ENCODE peak calls at places on chromosomes 11 and 22, in four cellular contexts. O, L, M and I are unnamed samples.
A peak's percentile ranks its signal among the peaks of the same experiment; 100 is the strongest.

GRCh38 chr11:97087419-97087818 is 697.6 kb downstream of the JRKL start:
- DNase-seq in O (no peak), L (no peak), M (no peak), I (no peak)

GRCh38 chr11:70141490-70142014 is 61.5 kb upstream of the FADD start:
- DNase-seq in O (no peak), L (no peak), M (peak; percentile 56), I (no peak)

GRCh38 chr22:50714150-50714549 is 23.9 kb upstream of the ACR start:
- DNase-seq in O (no peak), L (no peak), M (no peak), I (no peak)

GRCh38 chr11:72116019-72116755 is 3.7 kb upstream of the ANAPC15 start:
- DNase-seq in O (no peak), L (no peak), M (no peak), I (no peak)

GRCh38 chr11:40328890-40329617 is 1130.4 kb downstream of the LRRC4C start:
- DNase-seq in O (no peak), L (peak; percentile 21), M (peak; percentile 7), I (no peak)

GRCh38 chr11:29527391-29527936 is 489.4 kb downstream of the KCNA4 start:
- DNase-seq in O (no peak), L (no peak), M (no peak), I (peak; percentile 19)

GRCh38 chr22:27718186-27719032 is 83.1 kb downstream of the MN1 start:
- DNase-seq in O (no peak), L (peak; percentile 57), M (peak; percentile 60), I (no peak)

GRCh38 chr11:110960167-110960566 is 247.9 kb upstream of the ARHGAP20 start:
- DNase-seq in O (no peak), L (no peak), M (no peak), I (no peak)

GRCh38 chr22:18033204-18033998 is 9.0 kb upstream of the MICAL3 start:
- DNase-seq in O (no peak), L (no peak), M (no peak), I (no peak)

GRCh38 chr22:29336751-29337490 is 21.4 kb upstream of the RASL10A start:
- DNase-seq in O (no peak), L (no peak), M (no peak), I (no peak)

GRCh38 chr11:3732671-3733070 is 61.5 kb upstream of the CHRNA10 start:
- DNase-seq in O (no peak), L (no peak), M (no peak), I (no peak)

GRCh38 chr11:128497057-128497957 is 90.1 kb downstream of the ETS1 start:
- DNase-seq in O (no peak), L (no peak), M (peak; percentile 42), I (no peak)